ENCODE peak calls at places on chromosome 20, in four cellular contexts. R is tibial artery, O is upper lobe of right lung, S is thoracic aorta. Y is an unnamed sample.

GRCh38 chr20:37365760-37366638 is 20.1 kb downstream of the SRC start:
- DNase-seq in O (peak; percentile 4), S (no peak), R (no peak), Y (no peak)

GRCh38 chr20:20552076-20552475 is 160.4 kb downstream of the RALGAPA2 start:
- DNase-seq in S (no peak), R (no peak), O (no peak), Y (no peak)

GRCh38 chr20:57698191-57698866 is 11.5 kb downstream of the PMEPA1 start:
- DNase-seq in S (peak; percentile 59), O (no peak), R (no peak), Y (no peak)

GRCh38 chr20:48405909-48406308 is 421.9 kb downstream of the PREX1 start:
- DNase-seq in S (no peak), O (no peak), R (no peak), Y (no peak)

GRCh38 chr20:38859070-38859690 is 53.7 kb downstream of the PPP1R16B start:
- DNase-seq in S (no peak), O (no peak), R (no peak), Y (no peak)

GRCh38 chr20:18466574-18466893 is 296 bp downstream of the DZANK1 start:
- DNase-seq in S (no peak), O (no peak), R (no peak), Y (no peak)

GRCh38 chr20:19889011-19889953 is 127.9 kb upstream of the NAA20 start:
- DNase-seq in R (peak; percentile 51), S (no peak), O (no peak), Y (no peak)

GRCh38 chr20:59518881-59519706 is 85.2 kb upstream of the PHACTR3 start:
- DNase-seq in O (no peak), R (no peak), S (no peak), Y (no peak)

GRCh38 chr20:57797401-57797800 is 87.6 kb upstream of the PMEPA1 start:
- DNase-seq in O (no peak), R (no peak), S (no peak), Y (no peak)

GRCh38 chr20:51579137-51579536 is 36.6 kb upstream of the NFATC2 start:
- DNase-seq in R (no peak), O (no peak), S (no peak), Y (no peak)

GRCh38 chr20:31723282-31724078 is 812 bp upstream of the BCL2L1 start:
- DNase-seq in O (peak; percentile 99), R (peak; percentile 96), S (peak; percentile 85), Y (peak; percentile 83)
- H3K4me3 ChIP-seq in O (peak overlapping the region; percentile 84), R (peak overlapping the region; percentile 76), S (peak overlapping the region; percentile 93), Y (peak overlapping the region; percentile 71)

GRCh38 chr20:728022-728944 is 40.0 kb downstream of the SLC52A3 start:
- DNase-seq in O (peak; percentile 76), R (no peak), S (no peak), Y (no peak)
- H3K27me3 ChIP-seq in O (peaks cover 55% of the 10 kb centered on the region), R (peaks cover 60% of the 10 kb centered on the region), S (peaks cover 4% of the 10 kb centered on the region), Y (peaks cover 15% of the 10 kb centered on the region)

DNA sequence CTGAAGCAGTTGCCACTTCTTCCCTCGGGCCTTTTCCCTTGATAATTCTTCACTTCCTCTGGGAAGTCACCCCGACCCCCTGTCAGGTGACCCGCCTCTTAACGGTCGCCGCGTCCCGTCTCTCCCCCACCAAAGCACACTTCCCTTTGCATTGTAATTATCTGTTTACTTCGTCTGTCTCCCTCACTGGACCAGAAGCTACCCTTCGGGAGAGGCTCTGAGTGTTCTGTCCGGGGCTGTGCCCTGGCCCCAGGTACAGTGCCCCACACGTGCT is 771 bp upstream of the SNAI1 start:
- DNase-seq in O (no peak), S (no peak), R (no peak), Y (no peak)
- H3K4me3 ChIP-seq in O (peak overlapping the region; percentile 59), S (peak overlapping the region; percentile 87), R (peak overlapping the region; percentile 54), Y (no peak overlapping the region)

DNA sequence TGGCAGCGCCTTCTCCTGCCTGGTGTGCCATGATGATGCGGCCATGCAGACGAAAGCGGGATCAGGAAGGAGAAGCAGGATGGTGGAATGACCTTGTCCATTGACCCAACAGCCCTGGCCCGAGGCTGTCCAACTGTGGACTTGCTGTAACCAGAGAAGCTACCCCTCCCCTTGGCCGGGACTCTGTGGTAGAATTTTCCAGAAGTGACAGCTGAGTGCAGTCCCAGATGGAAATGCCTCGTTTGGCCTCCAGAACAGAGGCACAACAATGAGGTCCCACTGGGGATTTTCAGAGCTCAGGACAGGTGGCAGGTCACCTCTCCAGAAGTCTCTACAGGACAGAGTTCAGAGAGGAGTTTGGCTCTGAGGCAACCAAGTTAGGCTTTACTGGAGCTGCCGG is 299.2 kb upstream of the CDH4 start:
- DNase-seq in R (no peak), S (no peak), O (no peak), Y (no peak)
- H3K27me3 ChIP-seq in R (peaks cover 3% of the 10 kb centered on the region), S (no peaks in the 10 kb centered on the region), O (no peaks in the 10 kb centered on the region), Y (no peaks in the 10 kb centered on the region)

GRCh38 chr20:63775096-63775978 is 35.8 kb downstream of the SLC2A4RG start:
- DNase-seq in O (no peak), R (no peak), S (no peak), Y (no peak)
- H3K4me3 ChIP-seq in O (no peak overlapping the region), R (peak overlapping the region; percentile 15), S (peak overlapping the region; percentile 49), Y (peak overlapping the region; percentile 56)

GRCh38 chr20:62638055-62638570 is 4.2 kb upstream of the SLCO4A1 start:
- DNase-seq in R (no peak), S (no peak), O (no peak), Y (no peak)
- H3K27me3 ChIP-seq in R (peaks cover 94% of the 10 kb centered on the region), S (no peaks in the 10 kb centered on the region), O (peaks cover 37% of the 10 kb centered on the region), Y (peaks cover 6% of the 10 kb centered on the region)

GRCh38 chr20:43680976-43681375 is 14.1 kb downstream of the MYBL2 start:
- DNase-seq in S (no peak), R (no peak), O (no peak), Y (no peak)
- H3K4me3 ChIP-seq in S (no peak overlapping the region), R (no peak overlapping the region), O (no peak overlapping the region), Y (no peak overlapping the region)

Y was measured in ascending aorta.